ENCODE peak calls at places on chromosomes 7 and 10, in ten cellular contexts. H, G, C, T, Y, U, M, A, O and Q are unnamed samples.

GRCh38 chr7:154953006-154953684 is 49.8 kb downstream of the PAXIP1 start:
- DNase-seq in H (peak), G (peak), C (peak), T (no peak), Y (peak), U (no peak), M (peak), A (peak), O (peak), Q (no peak)

GRCh38 chr10:77780180-77780579 is 142.6 kb upstream of the KCNMA1 start:
- DNase-seq in H (no peak), G (no peak), C (no peak), T (no peak), Y (no peak), U (no peak), M (no peak), A (no peak), O (no peak), Q (no peak)

GRCh38 chr10:104117839-104118323 is 4.1 kb upstream of the SFR1 start:
- DNase-seq in H (peak), G (no peak), C (no peak), T (no peak), Y (no peak), U (no peak), M (no peak), A (no peak), O (no peak), Q (no peak)

GRCh38 chr7:76278540-76278939 is 23.9 kb upstream of the HSPB1 start:
- DNase-seq in H (no peak), G (no peak), C (peak), T (no peak), Y (peak), U (no peak), M (no peak), A (no peak), O (no peak), Q (no peak)

GRCh38 chr7:28358423-28358868 is 53.9 kb upstream of the CREB5 start:
- DNase-seq in H (peak), G (peak), C (peak), T (no peak), Y (no peak), U (no peak), M (no peak), A (no peak), O (no peak), Q (no peak)

GRCh38 chr10:62323751-62324150 is 50.4 kb upstream of the ZNF365 start:
- DNase-seq in H (no peak), G (no peak), C (peak), T (no peak), Y (no peak), U (no peak), M (no peak), A (no peak), O (no peak), Q (no peak)

GRCh38 chr10:88989824-88990527 is 622 bp upstream of the FAS start:
- DNase-seq in H (no peak), G (peak), C (no peak), T (no peak), Y (no peak), U (peak), M (no peak), A (no peak), O (no peak), Q (no peak)

GRCh38 chr7:105011771-105012502 is 2.1 kb upstream of the KMT2E start:
- DNase-seq in H (no peak), G (no peak), C (no peak), T (no peak), Y (no peak), U (peak), M (no peak), A (peak), O (no peak), Q (no peak)

GRCh38 chr10:96721207-96721572 is 876 bp upstream of the PIK3AP1 start:
- DNase-seq in H (no peak), G (no peak), C (peak), T (no peak), Y (peak), U (no peak), M (no peak), A (no peak), O (no peak), Q (no peak)
- H3K27ac ChIP-seq in H (no peak), G (no peak), C (no peak), T (no peak), Y (no peak), U (no peak), M (no peak), A (no peak), O (no peak), Q (no peak)

GRCh38 chr10:33267708-33268107 is 66.8 kb downstream of the NRP1 start:
- DNase-seq in H (no peak), G (no peak), C (no peak), T (no peak), Y (no peak), U (no peak), M (no peak), A (no peak), O (no peak), Q (no peak)
- H3K27ac ChIP-seq in H (no peak), G (peak), C (no peak), T (no peak), Y (no peak), U (no peak), M (no peak), A (no peak), O (no peak), Q (no peak)

GRCh38 chr7:106774768-106775551 is 90.1 kb upstream of the PIK3CG start:
- DNase-seq in H (peak), G (peak), C (peak), T (no peak), Y (peak), U (no peak), M (no peak), A (no peak), O (no peak), Q (no peak)
- H3K27ac ChIP-seq in H (peak), G (peak), C (no peak), T (peak), Y (no peak), U (no peak), M (no peak), A (no peak), O (peak), Q (no peak)

GRCh38 chr7:36659638-36660341 is 64.5 kb downstream of the AOAH start:
- DNase-seq in H (no peak), G (no peak), C (no peak), T (no peak), Y (no peak), U (no peak), M (no peak), A (no peak), O (no peak), Q (no peak)

GRCh38 chr7:36657031-36657660 is 67.1 kb downstream of the AOAH start:
- DNase-seq in H (no peak), G (no peak), C (no peak), T (no peak), Y (no peak), U (no peak), M (no peak), A (no peak), O (no peak), Q (no peak)

GRCh38 chr7:36658603-36659516 is 65.4 kb downstream of the AOAH start:
- DNase-seq in H (no peak), G (peak), C (peak), T (no peak), Y (no peak), U (no peak), M (no peak), A (no peak), O (no peak), Q (no peak)

GRCh38 chr7:36663481-36663880 is 60.8 kb downstream of the AOAH start:
- DNase-seq in H (no peak), G (no peak), C (no peak), T (no peak), Y (no peak), U (no peak), M (no peak), A (no peak), O (no peak), Q (no peak)

GRCh38 chr7:36661135-36661840 is 63.0 kb downstream of the AOAH start:
- DNase-seq in H (peak), G (no peak), C (peak), T (no peak), Y (peak), U (no peak), M (no peak), A (no peak), O (no peak), Q (no peak)
- H3K27ac ChIP-seq in H (peak), G (no peak), C (no peak), T (no peak), Y (peak), U (no peak), M (no peak), A (no peak), O (no peak), Q (no peak)

DNA sequence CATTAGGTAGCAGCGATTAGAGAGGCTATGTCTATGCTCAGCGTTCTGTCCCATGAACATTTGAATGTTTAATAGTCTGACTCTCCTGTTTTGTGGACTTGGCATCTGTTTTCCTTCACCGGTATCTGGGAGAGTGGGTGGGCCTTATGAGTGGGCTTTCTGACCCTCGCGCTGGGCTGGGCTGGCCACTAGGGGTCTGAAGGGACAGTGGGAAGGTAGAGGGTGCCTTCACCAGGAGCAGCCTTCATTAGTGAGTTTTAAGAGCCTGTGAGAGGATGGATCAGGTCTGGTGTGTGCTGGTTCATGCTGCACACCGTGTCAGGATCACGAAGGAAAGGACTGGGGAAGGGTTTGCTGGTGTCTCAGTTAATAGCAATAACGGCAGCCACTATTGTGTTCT is 33.4 kb downstream of the DCLRE1A start:
- DNase-seq in H (peak), G (peak), C (peak), T (no peak), Y (peak), U (no peak), M (no peak), A (no peak), O (no peak), Q (no peak)
- H3K27ac ChIP-seq in H (no peak), G (no peak), C (no peak), T (no peak), Y (no peak), U (no peak), M (no peak), A (no peak), O (no peak), Q (no peak)

DNA sequence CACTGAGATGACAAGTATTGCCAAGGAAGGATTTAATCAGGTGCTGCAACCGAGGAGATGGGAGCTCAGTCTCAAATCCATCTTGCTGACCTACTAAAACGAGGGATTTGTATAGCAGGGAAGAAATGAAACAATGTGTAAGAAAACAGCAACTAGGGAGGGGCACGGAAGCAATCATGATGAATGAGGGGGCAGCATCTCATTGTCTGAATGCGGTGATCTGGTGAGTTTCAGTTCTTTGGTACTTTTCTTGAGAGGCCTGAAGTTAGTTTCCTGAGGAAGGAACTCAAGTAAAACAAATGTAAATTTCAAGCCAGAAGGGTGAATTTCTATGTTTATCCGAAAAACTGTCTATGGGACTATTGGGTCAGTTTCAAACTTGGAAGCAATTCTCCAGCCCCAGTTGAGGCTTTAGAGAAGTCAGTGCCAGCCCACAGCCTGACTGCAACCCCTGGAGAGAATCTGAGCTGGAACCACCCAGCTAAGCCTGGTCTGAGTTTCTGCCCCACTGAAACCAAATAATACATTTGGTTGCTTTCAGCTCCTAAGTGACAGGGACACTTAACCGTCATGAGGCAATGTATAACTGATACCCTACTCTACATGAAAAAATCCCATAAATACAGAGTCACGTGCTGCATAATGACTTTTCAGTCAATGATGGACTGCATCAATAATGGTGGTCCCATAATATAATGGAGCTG is 45.8 kb upstream of the TNS3 start:
- DNase-seq in H (no peak), G (no peak), C (no peak), T (no peak), Y (no peak), U (no peak), M (no peak), A (no peak), O (no peak), Q (no peak)
- H3K27ac ChIP-seq in H (no peak), G (no peak), C (no peak), T (no peak), Y (no peak), U (no peak), M (no peak), A (no peak), O (no peak), Q (no peak)

DNA sequence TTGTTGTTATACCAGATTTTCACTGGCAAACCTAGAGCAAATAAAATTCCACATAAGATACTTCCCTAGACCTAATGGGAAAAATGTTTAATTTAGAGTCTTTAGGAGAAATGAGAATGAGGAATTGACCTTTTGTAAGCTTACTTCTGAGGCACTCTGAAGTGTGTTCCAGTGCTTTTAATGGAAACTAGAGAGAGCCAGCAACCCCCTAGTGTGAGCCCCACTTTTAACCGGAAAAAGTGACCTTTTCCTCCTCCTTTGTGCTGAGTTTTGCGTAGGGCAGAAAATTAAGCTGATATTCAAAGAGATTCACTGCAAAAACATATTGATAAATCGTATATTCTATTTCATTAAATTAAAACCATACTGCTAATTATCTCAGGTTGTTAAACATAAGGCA is 5.2 kb downstream of the IKZF1 start:
- DNase-seq in H (no peak), G (no peak), C (no peak), T (no peak), Y (no peak), U (no peak), M (no peak), A (no peak), O (no peak), Q (no peak)
- H3K27ac ChIP-seq in H (no peak), G (no peak), C (no peak), T (no peak), Y (no peak), U (no peak), M (peak), A (peak), O (peak), Q (no peak)